ENCODE peak calls at places on chromosomes 7 and 10, in six cellular contexts. V, S, B, X, G and E are unnamed samples.

GRCh38 chr7:27116962-27117686 is 13.4 kb downstream of the HOXA4 start:
- DNase-seq in V (no peak), S (no peak), B (no peak), X (no peak), G (no peak), E (no peak)

GRCh38 chr10:132881186-132881920 is 61.0 kb downstream of the CFAP46 start:
- DNase-seq in V (no peak), S (peak; percentile 68), B (no peak), X (no peak), G (no peak), E (no peak)

GRCh38 chr10:60578217-60578616 is 188.5 kb upstream of the ANK3 start:
- DNase-seq in V (peak; percentile 63), S (no peak), B (no peak), X (no peak), G (no peak), E (no peak)

GRCh38 chr7:78734626-78735025 is 718.8 kb downstream of the MAGI2 start:
- DNase-seq in V (peak; percentile 58), S (no peak), B (no peak), X (no peak), G (no peak), E (no peak)

GRCh38 chr10:42367532-42368230 is 270.7 kb downstream of the ZNF33B start:
- DNase-seq in V (no peak), S (no peak), B (peak; percentile 14), X (no peak), G (peak; percentile 95), E (peak; percentile 88)

GRCh38 chr10:79028056-79028430 is 40.7 kb upstream of the ZMIZ1 start:
- DNase-seq in V (no peak), S (peak; percentile 30), B (no peak), X (no peak), G (no peak), E (no peak)

GRCh38 chr10:15037691-15038090 is 6.1 kb upstream of the OLAH start:
- DNase-seq in V (no peak), S (no peak), B (no peak), X (no peak), G (no peak), E (peak; percentile 71)

GRCh38 chr10:49552277-49552676 is 13.4 kb upstream of the ERCC6 start:
- DNase-seq in V (no peak), S (no peak), B (no peak), X (no peak), G (peak; percentile 93), E (peak; percentile 73)

GRCh38 chr7:98231489-98232275 is 20.4 kb downstream of the TECPR1 start:
- DNase-seq in V (no peak), S (no peak), B (no peak), X (no peak), G (no peak), E (no peak)

GRCh38 chr7:42227931-42228591 is 8.9 kb downstream of the GLI3 start:
- DNase-seq in V (no peak), S (no peak), B (no peak), X (no peak), G (no peak), E (no peak)

GRCh38 chr10:3780056-3780765 is 4.8 kb downstream of the KLF6 start:
- DNase-seq in V (peak; percentile 13), S (no peak), B (no peak), X (no peak), G (peak; percentile 65), E (peak; percentile 10)

GRCh38 chr10:67173787-67174186 is 248.0 kb downstream of the LRRTM3 start:
- DNase-seq in V (no peak), S (no peak), B (no peak), X (no peak), G (no peak), E (no peak)

GRCh38 chr10:21527634-21528451 is 2.4 kb upstream of the SKIDA1 start:
- DNase-seq in V (no peak), S (no peak), B (no peak), X (no peak), G (peak; percentile 45), E (peak; percentile 26)

GRCh38 chr10:16909961-16910794 is 93.0 kb upstream of the RSU1 start:
- DNase-seq in V (no peak), S (no peak), B (no peak), X (no peak), G (peak; percentile 36), E (no peak)

GRCh38 chr10:60894816-60895215 is 49.2 kb downstream of the RHOBTB1 start:
- DNase-seq in V (no peak), S (no peak), B (no peak), X (no peak), G (peak; percentile 60), E (peak; percentile 21)

GRCh38 chr7:2193575-2194305 is 39.0 kb downstream of the MAD1L1 start:
- DNase-seq in V (no peak), S (no peak), B (no peak), X (no peak), G (no peak), E (no peak)

GRCh38 chr10:95509281-95509680 is 51.9 kb downstream of the SORBS1 start:
- DNase-seq in V (no peak), S (no peak), B (no peak), X (no peak), G (peak; percentile 30), E (no peak)

GRCh38 chr7:7122701-7123281 is 59.6 kb upstream of the C1GALT1 start:
- DNase-seq in V (no peak), S (no peak), B (no peak), X (no peak), G (peak; percentile 86), E (no peak)

GRCh38 chr10:12503311-12503710 is 154.0 kb downstream of the CAMK1D start:
- DNase-seq in V (no peak), S (no peak), B (peak; percentile 74), X (no peak), G (no peak), E (no peak)

GRCh38 chr7:68800316-68800715 is 798.0 kb upstream of the AUTS2 start:
- DNase-seq in V (no peak), S (no peak), B (no peak), X (no peak), G (no peak), E (no peak)

GRCh38 chr7:55050286-55050685 is 31.5 kb downstream of the EGFR start:
- DNase-seq in V (no peak), S (no peak), B (no peak), X (no peak), G (no peak), E (peak; percentile 59)

GRCh38 chr10:124681626-124682552 is 62.3 kb downstream of the FAM53B start:
- DNase-seq in V (no peak), S (no peak), B (no peak), X (no peak), G (no peak), E (no peak)

GRCh38 chr10:9745158-9745557 is 1272.5 kb upstream of the CELF2 start:
- DNase-seq in V (no peak), S (no peak), B (no peak), X (no peak), G (no peak), E (no peak)

GRCh38 chr10:69866246-69866687 is 64.6 kb downstream of the COL13A1 start:
- DNase-seq in V (no peak), S (no peak), B (no peak), X (no peak), G (no peak), E (no peak)

GRCh38 chr10:15121707-15122106 is 24.6 kb downstream of the RPP38 start:
- DNase-seq in V (no peak), S (no peak), B (no peak), X (no peak), G (no peak), E (no peak)

GRCh38 chr10:10902951-10903350 is 114.7 kb upstream of the CELF2 start:
- DNase-seq in V (no peak), S (no peak), B (no peak), X (no peak), G (no peak), E (no peak)

GRCh38 chr7:27181795-27182275 is 3.2 kb downstream of the HOXA11 start:
- DNase-seq in V (no peak), S (peak; percentile 46), B (no peak), X (no peak), G (no peak), E (no peak)

GRCh38 chr10:43793714-43794113 is 145.0 kb upstream of the ZNF32 start:
- DNase-seq in V (no peak), S (no peak), B (no peak), X (no peak), G (peak; percentile 90), E (no peak)

GRCh38 chr7:150948791-150949251 is 29.3 kb downstream of the KCNH2 start:
- DNase-seq in V (no peak), S (peak; percentile 83), B (no peak), X (no peak), G (no peak), E (no peak)

GRCh38 chr10:28217848-28218247 is 85.0 kb downstream of the MPP7 start:
- DNase-seq in V (peak; percentile 74), S (no peak), B (no peak), X (no peak), G (peak; percentile 43), E (no peak)

GRCh38 chr7:150668472-150668911 is 17.0 kb upstream of the GIMAP2 start:
- DNase-seq in V (no peak), S (no peak), B (no peak), X (peak; percentile 53), G (no peak), E (no peak)